ENCODE peak calls at places on chromosomes 16 and 17, in ten cellular contexts. J, L, P, U, V, H, S, W, T and K are unnamed samples.

GRCh38 chr17:80349437-80350160 is 65.4 kb upstream of the ENDOV start:
- DNase-seq in T (no peak), U (no peak), W (no peak), S (no peak), L (no peak), V (no peak), J (no peak), P (no peak), H (no peak), K (no peak)

GRCh38 chr16:13909872-13910303 is 10.1 kb upstream of the ERCC4 start:
- DNase-seq in L (no peak), H (peak; percentile 78), V (peak; percentile 35), P (no peak), T (peak; percentile 98), W (no peak), U (no peak), J (no peak), S (no peak), K (no peak)

GRCh38 chr16:83247767-83248372 is 559.9 kb upstream of the HSBP1 start:
- DNase-seq in P (no peak), H (no peak), V (no peak), U (peak; percentile 46), W (no peak), T (no peak), S (no peak), J (no peak), L (no peak), K (no peak)

GRCh38 chr16:66267287-66268137 is 99.0 kb upstream of the CDH5 start:
- DNase-seq in H (peak; percentile 87), T (no peak), U (no peak), V (no peak), J (no peak), W (no peak), L (no peak), S (no peak), P (no peak), K (no peak)

GRCh38 chr16:66270333-66270927 is 96.1 kb upstream of the CDH5 start:
- DNase-seq in S (peak; percentile 86), U (peak; percentile 44), P (peak; percentile 52), J (peak; percentile 39), L (peak; percentile 54), T (peak; percentile 90), H (peak; percentile 97), V (peak; percentile 67), W (peak; percentile 44), K (peak; percentile 15)

GRCh38 chr17:31294839-31295488 is 2.1 kb downstream of the OMG start:
- DNase-seq in V (no peak), S (no peak), W (no peak), L (peak; percentile 32), U (no peak), H (no peak), T (peak; percentile 72), P (no peak), J (no peak), K (no peak)

GRCh38 chr17:45873728-45874127 is 20.6 kb upstream of the MAPT start:
- DNase-seq in S (peak; percentile 12), W (peak; percentile 42), P (no peak), H (no peak), T (no peak), V (no peak), L (peak; percentile 36), J (no peak), U (no peak), K (no peak)

GRCh38 chr17:4479340-4479981 is 19.2 kb upstream of the SPNS2 start:
- DNase-seq in S (no peak), V (no peak), P (no peak), L (no peak), W (no peak), T (no peak), U (no peak), J (no peak), H (peak; percentile 67), K (no peak)

GRCh38 chr17:31654936-31655335 is 204.1 kb downstream of the COPRS start:
- DNase-seq in H (peak; percentile 22), P (no peak), T (no peak), U (no peak), L (no peak), W (no peak), V (no peak), J (no peak), S (no peak), K (no peak)

DNA sequence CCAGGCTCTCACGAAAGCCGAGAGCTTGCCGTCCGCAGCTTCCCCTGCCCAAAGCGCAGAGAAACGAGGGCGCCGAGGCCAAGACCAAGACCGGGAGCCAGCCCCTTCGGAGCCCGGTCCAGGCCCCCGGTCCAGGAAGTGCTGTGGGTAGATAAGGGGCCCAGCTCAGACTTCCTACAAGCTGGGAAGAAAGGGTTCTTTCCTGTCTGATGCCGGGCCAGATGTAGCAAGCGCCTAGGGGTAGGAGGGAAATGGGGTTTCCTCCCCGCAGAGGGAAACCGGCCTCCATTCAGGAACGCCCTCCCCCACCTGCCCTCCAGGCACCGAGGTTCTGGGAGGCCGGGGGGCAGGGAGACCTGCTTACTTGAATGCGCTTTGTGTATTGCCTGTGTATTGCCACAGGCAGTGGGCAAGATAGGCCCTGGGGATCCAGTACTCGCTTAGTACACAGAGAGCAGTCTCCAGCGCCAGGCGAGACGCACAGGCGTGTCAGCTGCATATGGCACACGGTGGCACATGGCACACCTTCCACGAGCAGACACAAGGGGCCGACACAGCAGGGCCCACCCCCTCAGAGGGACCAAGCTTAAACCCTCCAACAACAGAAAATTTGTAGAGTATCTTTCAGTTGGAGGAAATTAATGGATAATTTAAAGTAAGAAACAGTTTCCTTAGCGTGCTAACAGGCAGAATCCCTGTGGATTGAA is 1.0 kb upstream of the CYB561 start:
- DNase-seq in T (peak; percentile 91), S (peak; percentile 30), V (no peak), W (peak; percentile 57), P (no peak), L (no peak), H (no peak), U (no peak), J (no peak), K (no peak)
- H3K27ac ChIP-seq in T (no peak overlapping the region), S (no peak overlapping the region), V (peak overlapping the region; percentile 96), W (peak overlapping the region; percentile 94), P (peak overlapping the region; percentile 56), L (no peak overlapping the region), H (peak overlapping the region; percentile 74), U (peak overlapping the region; percentile 82), J (peak overlapping the region; percentile 53), K (no peak overlapping the region)

GRCh38 chr16:48537275-48537674 is 72.7 kb downstream of the N4BP1 start:
- DNase-seq in J (no peak), W (no peak), L (no peak), P (no peak), V (no peak), S (no peak), T (no peak), H (peak; percentile 79), U (no peak), K (no peak)

GRCh38 chr16:48537909-48538745 is 71.9 kb downstream of the N4BP1 start:
- DNase-seq in J (no peak), T (peak; percentile 67), W (no peak), S (no peak), U (no peak), H (no peak), V (peak; percentile 54), P (no peak), L (no peak), K (no peak)

GRCh38 chr16:48540222-48540900 is 69.6 kb downstream of the N4BP1 start:
- DNase-seq in J (no peak), L (no peak), S (no peak), W (no peak), V (no peak), P (no peak), U (no peak), T (no peak), H (no peak), K (no peak)

GRCh38 chr16:48539485-48540221 is 70.3 kb downstream of the N4BP1 start:
- DNase-seq in P (no peak), U (no peak), J (no peak), L (no peak), W (no peak), T (no peak), H (peak; percentile 62), S (no peak), V (no peak), K (no peak)

DNA sequence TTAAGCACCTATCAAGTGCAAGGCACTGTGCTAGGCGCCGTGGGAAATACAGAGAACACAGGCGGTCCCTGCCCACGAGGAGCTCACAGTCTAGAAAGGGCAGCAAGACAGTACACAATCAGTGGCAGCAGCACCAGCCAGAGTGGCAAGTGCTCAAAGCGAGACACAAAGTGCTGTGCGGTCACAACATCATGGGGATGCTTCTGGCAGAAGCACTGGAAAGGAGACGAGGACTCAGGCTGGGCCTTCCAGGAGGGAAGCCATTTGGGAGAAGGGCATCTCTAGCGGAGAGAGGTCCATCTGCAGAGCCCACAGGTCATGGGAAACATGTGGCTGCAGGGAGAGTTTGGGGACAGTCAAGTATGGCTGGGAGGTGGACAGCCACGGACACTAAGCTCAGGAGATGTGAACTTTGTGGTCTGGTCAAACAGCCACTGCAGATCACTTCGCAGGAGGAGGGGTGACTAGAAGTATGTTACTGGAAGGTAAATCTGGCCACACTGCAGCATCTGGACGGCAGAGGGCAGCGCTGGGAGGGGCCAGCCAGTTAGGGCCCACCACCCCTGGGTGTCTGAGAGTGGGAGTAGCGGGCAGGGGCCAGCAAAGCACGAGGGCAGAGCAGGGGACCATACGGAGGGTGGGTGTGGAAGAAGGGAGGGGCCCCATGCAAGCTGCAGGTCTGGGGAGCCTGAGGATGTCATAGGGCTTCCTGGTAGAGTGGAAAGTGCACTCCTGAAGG is 71.1 kb downstream of the N4BP1 start:
- DNase-seq in J (no peak), T (no peak), P (no peak), U (no peak), V (no peak), H (peak; percentile 71), L (no peak), S (peak; percentile 31), W (no peak), K (no peak)
- H3K27ac ChIP-seq in J (no peak overlapping the region), T (peak overlapping the region; percentile 39), P (no peak overlapping the region), U (no peak overlapping the region), V (peak overlapping the region; percentile 67), H (no peak overlapping the region), L (no peak overlapping the region), S (no peak overlapping the region), W (no peak overlapping the region), K (peak overlapping the region; percentile 6)

GRCh38 chr17:77548967-77549366 is 408.2 kb downstream of the SEC14L1 start:
- DNase-seq in V (no peak), U (no peak), W (no peak), J (no peak), H (no peak), L (no peak), S (no peak), T (no peak), P (peak; percentile 5), K (no peak)
- H3K27ac ChIP-seq in V (no peak overlapping the region), U (no peak overlapping the region), W (no peak overlapping the region), J (no peak overlapping the region), H (no peak overlapping the region), L (no peak overlapping the region), S (no peak overlapping the region), T (no peak overlapping the region), P (no peak overlapping the region), K (no peak overlapping the region)

DNA sequence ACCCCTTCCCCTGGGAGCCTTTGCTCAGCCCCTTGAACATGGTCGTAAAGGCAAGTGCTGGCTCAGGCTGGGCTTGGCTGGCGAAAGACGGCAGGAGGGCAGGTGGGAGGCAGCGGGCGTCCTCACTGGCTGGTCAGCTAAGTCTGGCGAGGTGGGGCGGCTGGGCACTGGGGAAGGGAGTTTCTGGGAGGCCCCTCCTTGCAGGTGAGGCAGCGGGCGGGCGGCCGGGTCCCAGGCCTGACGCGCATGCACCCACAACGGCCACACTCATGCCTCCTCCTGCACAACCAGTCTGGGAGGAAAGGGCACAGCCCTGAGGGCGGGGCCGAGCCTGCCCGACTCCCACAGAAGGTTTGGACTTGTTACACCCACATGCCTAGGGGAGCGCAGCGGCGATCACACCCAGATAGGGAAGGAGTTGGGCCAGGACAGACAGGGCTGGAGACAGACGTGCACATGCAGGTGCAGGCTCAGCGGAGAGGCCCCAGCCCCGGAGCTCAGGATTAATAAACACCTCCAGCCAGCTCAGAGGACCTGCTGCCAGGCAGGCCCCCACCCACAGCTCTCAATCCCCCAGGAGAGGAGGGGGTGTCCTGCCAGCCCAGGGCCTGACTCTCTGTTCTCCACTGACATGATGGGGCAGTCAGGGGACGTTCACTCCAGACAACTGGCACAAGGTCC is at the start of gene EVPL:
- DNase-seq in W (no peak), U (no peak), T (no peak), V (peak; percentile 90), S (no peak), H (peak; percentile 41), P (no peak), L (no peak), J (no peak), K (no peak)
- H3K27ac ChIP-seq in W (no peak within 1 kb of the TSS), U (no peak within 1 kb of the TSS), T (no peak within 1 kb of the TSS), V (peak within 1 kb of the TSS; percentile 78), S (no peak within 1 kb of the TSS), H (no peak within 1 kb of the TSS), P (no peak within 1 kb of the TSS), L (no peak within 1 kb of the TSS), J (no peak within 1 kb of the TSS), K (no peak within 1 kb of the TSS)